ENCODE peak calls at places on chromosomes 6 and 20, in six cellular contexts. O is mesenchymal stem cell, G is neuronal stem cell, Q is H9, Z is mesendoderm, H is trophoblast cell. E is an unnamed sample.

GRCh38 chr6:52551483-52552277 is 25.2 kb downstream of the TRAM2 start:
- DNase-seq in H (no peak), Z (peak; percentile 88), G (peak; percentile 56), Q (peak; percentile 67), O (peak; percentile 60), E (peak; percentile 91)

GRCh38 chr6:125924169-125924568 is 32.4 kb upstream of the HINT3 start:
- DNase-seq in G (no peak), O (peak; percentile 43), H (peak; percentile 40), Z (no peak), Q (no peak), E (no peak)

GRCh38 chr6:16337280-16337975 is 99.0 kb downstream of the GMPR start:
- DNase-seq in Q (no peak), O (peak; percentile 93), G (no peak), H (no peak), Z (no peak), E (peak; percentile 93)

GRCh38 chr6:25637946-25638345 is 14.1 kb upstream of the SCGN start:
- DNase-seq in G (no peak), Z (peak; percentile 67), O (no peak), Q (peak; percentile 71), H (peak; percentile 3), E (no peak)

GRCh38 chr20:37984018-37984785 is 49.1 kb downstream of the TTI1 start:
- DNase-seq in Z (no peak), Q (no peak), H (no peak), O (no peak), G (no peak), E (no peak)

GRCh38 chr20:17969276-17969883 is 562 bp downstream of the MGME1 start:
- DNase-seq in H (peak; percentile 76), G (no peak), Z (peak; percentile 86), O (peak; percentile 70), Q (no peak), E (no peak)

GRCh38 chr20:45727044-45727443 is 4.9 kb downstream of the SPINT4 start:
- DNase-seq in H (peak; percentile 44), Q (no peak), Z (no peak), O (no peak), G (no peak), E (no peak)

GRCh38 chr20:62728028-62728780 is 19.6 kb downstream of the NTSR1 start:
- DNase-seq in H (peak; percentile 7), Z (no peak), O (no peak), G (no peak), Q (no peak), E (no peak)

GRCh38 chr6:8639928-8640649 is 204.7 kb upstream of the SLC35B3 start:
- DNase-seq in Q (no peak), H (no peak), Z (no peak), G (no peak), O (no peak), E (no peak)

GRCh38 chr6:84344005-84344404 is 116.6 kb upstream of the CEP162 start:
- DNase-seq in H (no peak), Q (no peak), O (no peak), G (no peak), Z (no peak), E (no peak)

GRCh38 chr20:41038878-41039404 is 10.3 kb downstream of the TOP1 start:
- DNase-seq in H (peak; percentile 30), Z (no peak), Q (no peak), O (no peak), G (no peak), E (no peak)

GRCh38 chr6:112349915-112350314 is 2.8 kb downstream of the RFPL4B start:
- DNase-seq in Q (no peak), G (no peak), H (no peak), O (no peak), Z (no peak), E (no peak)

GRCh38 chr6:10414766-10415592 is at the start of gene TFAP2A:
- DNase-seq in O (peak; percentile 43), G (no peak), Z (peak; percentile 96), Q (peak; percentile 86), H (peak; percentile 90), E (peak; percentile 56)

GRCh38 chr6:52385074-52385473 is 23.1 kb downstream of the PAQR8 start:
- DNase-seq in Q (no peak), O (no peak), G (no peak), Z (no peak), H (no peak), E (no peak)

GRCh38 chr6:14274016-14274415 is 156.4 kb downstream of the CD83 start:
- DNase-seq in H (no peak), G (no peak), O (no peak), Q (peak; percentile 8), Z (no peak), E (no peak)

GRCh38 chr20:4076671-4077070 is 61.3 kb upstream of the RNF24 start:
- DNase-seq in G (no peak), Z (no peak), Q (no peak), O (peak; percentile 90), H (no peak), E (peak; percentile 95)

GRCh38 chr20:32440069-32440757 is 82.1 kb downstream of the ASXL1 start:
- DNase-seq in O (no peak), Z (no peak), H (no peak), Q (no peak), G (no peak), E (no peak)

GRCh38 chr6:78436335-78436734 is 431.0 kb upstream of the IRAK1BP1 start:
- DNase-seq in Z (no peak), G (no peak), H (no peak), Q (no peak), O (peak; percentile 16), E (peak; percentile 33)

GRCh38 chr6:8905647-8906231 is 470.4 kb upstream of the SLC35B3 start:
- DNase-seq in G (no peak), Z (no peak), O (no peak), Q (no peak), H (peak; percentile 89), E (no peak)

GRCh38 chr6:56642366-56643261 is at the start of gene DST:
- DNase-seq in Q (no peak), O (peak; percentile 74), H (peak; percentile 84), Z (no peak), G (no peak), E (peak; percentile 95)

GRCh38 chr6:30061766-30062458 is 847 bp downstream of the POLR1H start:
- DNase-seq in Q (no peak), H (no peak), G (no peak), Z (peak; percentile 38), O (peak; percentile 57), E (peak; percentile 17)

GRCh38 chr6:160201056-160201455 is 57.6 kb downstream of the SLC22A2 start:
- DNase-seq in Z (no peak), G (no peak), O (no peak), Q (no peak), H (no peak), E (no peak)

GRCh38 chr6:149961728-149962425 is 1.9 kb upstream of the ULBP1 start:
- DNase-seq in Z (peak; percentile 68), Q (peak; percentile 64), H (no peak), O (no peak), G (no peak), E (no peak)

GRCh38 chr6:169885131-169885530 is 133.7 kb downstream of the ERMARD start:
- DNase-seq in G (no peak), Q (no peak), H (peak; percentile 7), O (no peak), Z (no peak), E (no peak)

GRCh38 chr20:20073851-20074252 is 21.5 kb downstream of the CFAP61 start:
- DNase-seq in O (no peak), Z (no peak), G (no peak), H (no peak), Q (no peak), E (no peak)

GRCh38 chr6:5522147-5522546 is 260.8 kb downstream of the FARS2 start:
- DNase-seq in H (no peak), G (no peak), O (no peak), Z (no peak), Q (no peak), E (no peak)

GRCh38 chr6:122408240-122408639 is 8.8 kb downstream of the HSF2 start:
- DNase-seq in Q (no peak), Z (no peak), H (no peak), O (no peak), G (no peak), E (no peak)

GRCh38 chr6:163173741-163174140 is 240.8 kb upstream of the QKI start:
- DNase-seq in G (no peak), H (peak; percentile 86), O (no peak), Q (no peak), Z (no peak), E (no peak)

GRCh38 chr6:12313992-12314589 is 23.9 kb downstream of the EDN1 start:
- DNase-seq in H (peak; percentile 71), G (no peak), O (no peak), Q (no peak), Z (no peak), E (peak; percentile 35)

GRCh38 chr6:25147191-25147590 is 132.0 kb upstream of the CARMIL1 start:
- DNase-seq in Q (no peak), G (no peak), Z (no peak), H (no peak), O (no peak), E (no peak)

GRCh38 chr6:41073203-41073967 is 611 bp downstream of the NFYA start:
- DNase-seq in Q (peak; percentile 87), H (peak; percentile 89), G (peak; percentile 80), O (peak; percentile 89), Z (peak; percentile 92), E (peak; percentile 69)

GRCh38 chr6:291697-292505 is at the start of gene DUSP22:
- DNase-seq in Q (peak; percentile 82), Z (peak; percentile 87), G (peak; percentile 81), O (peak; percentile 84), H (peak; percentile 97), E (peak; percentile 77)
- H3K4ac ChIP-seq in Q (no peak within 1 kb of the TSS), Z (peak within 1 kb of the TSS; percentile 64), G (no peak within 1 kb of the TSS), O (peak within 1 kb of the TSS; percentile 20), H (peak within 1 kb of the TSS; percentile 39), E (peak within 1 kb of the TSS; percentile 83)

GRCh38 chr6:131952886-131953509 is 1.8 kb upstream of the CCN2 start:
- DNase-seq in H (no peak), Z (peak; percentile 48), O (no peak), Q (peak; percentile 49), G (no peak), E (no peak)
- H3K4ac ChIP-seq in H (no peak overlapping the region), Z (no peak overlapping the region), O (no peak overlapping the region), Q (peak overlapping the region; percentile 12), G (peak overlapping the region; percentile 20), E (peak overlapping the region; percentile 94)

GRCh38 chr6:44202332-44202971 is 14.3 kb upstream of the MYMX start:
- DNase-seq in O (no peak), H (peak; percentile 31), Z (peak; percentile 95), G (no peak), Q (peak; percentile 85), E (no peak)

GRCh38 chr6:44203955-44204354 is 12.8 kb upstream of the MYMX start:
- DNase-seq in Z (no peak), O (no peak), H (peak; percentile 93), Q (no peak), G (no peak), E (no peak)

GRCh38 chr6:44201200-44201599 is 15.5 kb upstream of the MYMX start:
- DNase-seq in O (no peak), H (peak; percentile 35), Z (peak; percentile 31), G (no peak), Q (no peak), E (no peak)

GRCh38 chr6:44201638-44202303 is 15.0 kb upstream of the MYMX start:
- DNase-seq in Z (no peak), Q (no peak), G (no peak), H (peak; percentile 42), O (no peak), E (no peak)

GRCh38 chr6:44202972-44203750 is 13.6 kb upstream of the MYMX start:
- DNase-seq in Q (no peak), H (peak; percentile 94), G (no peak), O (no peak), Z (peak; percentile 64), E (no peak)
- H3K4ac ChIP-seq in Q (peak overlapping the region; percentile 0), H (peak overlapping the region; percentile 73), G (no peak overlapping the region), O (no peak overlapping the region), Z (peak overlapping the region; percentile 83), E (no peak overlapping the region)

GRCh38 chr20:1324598-1325172 is 4.3 kb downstream of the SDCBP2 start:
- DNase-seq in G (no peak), O (peak; percentile 93), Q (no peak), Z (no peak), H (peak; percentile 36), E (peak; percentile 91)
- H3K4ac ChIP-seq in G (no peak overlapping the region), O (peak overlapping the region; percentile 69), Q (no peak overlapping the region), Z (no peak overlapping the region), H (no peak overlapping the region), E (peak overlapping the region; percentile 97)

E was measured in IMR-90.